ENCODE peak calls at places on chromosome 22, in ten cellular contexts. D is activated CD8-positive, alpha-beta T cell treated with anti-CD3 and anti-CD28 coated beads, Interleukin-2, amount 10 ng/mL, durations not matched to agents 7 days and 5 days; P is uterus; E is mucosa of descending colon; I is cardiac muscle cell; J is fibroblast of pulmonary artery; A is NCI-H510A; T is hepatic stellate cell; N is HT1080; C is NCI-H345. X is an unnamed sample.
A peak's percentile ranks its signal among the peaks of the same experiment; 100 is the strongest.

GRCh38 chr22:40123387-40123786 is 54.3 kb upstream of the TNRC6B start:
- DNase-seq in D (no peak), P (no peak), E (no peak), I (peak; percentile 75), J (peak; percentile 36), A (no peak), T (peak; percentile 24), N (no peak), C (no peak), X (no peak)

GRCh38 chr22:35678836-35679235 is 30.6 kb downstream of the APOL6 start:
- DNase-seq in D (no peak), P (no peak), E (no peak), I (no peak), J (no peak), A (no peak), T (no peak), N (peak; percentile 43), C (no peak), X (no peak)

GRCh38 chr22:31611065-31611760 is 50.8 kb downstream of the PISD start:
- DNase-seq in D (no peak), P (no peak), E (no peak), I (peak; percentile 70), J (peak; percentile 60), A (no peak), T (no peak), N (no peak), C (no peak), X (no peak)

GRCh38 chr22:20781272-20781990 is 7.5 kb downstream of the SERPIND1 start:
- DNase-seq in D (no peak), P (no peak), E (no peak), I (peak; percentile 30), J (peak; percentile 30), A (no peak), T (no peak), N (no peak), C (no peak), X (no peak)

GRCh38 chr22:19518568-19519030 is 5.6 kb downstream of the CLDN5 start:
- DNase-seq in D (no peak), P (no peak), E (no peak), I (no peak), J (no peak), A (no peak), T (no peak), N (no peak), C (no peak), X (no peak)

GRCh38 chr22:23119492-23120414 is 22.0 kb downstream of the RSPH14 start:
- DNase-seq in D (peak; percentile 57), P (no peak), E (no peak), I (no peak), J (no peak), A (no peak), T (no peak), N (peak; percentile 46), C (no peak), X (peak; percentile 63)

GRCh38 chr22:46894081-46894671 is 131.7 kb downstream of the TBC1D22A start:
- DNase-seq in D (no peak), P (no peak), E (no peak), I (no peak), J (no peak), A (no peak), T (peak; percentile 12), N (no peak), C (no peak), X (no peak)

GRCh38 chr22:29197096-29197495 is 8.6 kb upstream of the EMID1 start:
- DNase-seq in D (no peak), P (no peak), E (no peak), I (no peak), J (no peak), A (no peak), T (no peak), N (no peak), C (no peak), X (no peak)

GRCh38 chr22:36954251-36955014 is 41.0 kb downstream of the CSF2RB start:
- DNase-seq in D (no peak), P (no peak), E (no peak), I (peak; percentile 14), J (no peak), A (no peak), T (no peak), N (no peak), C (no peak), X (no peak)

GRCh38 chr22:26564672-26565071 is 25.3 kb downstream of the TPST2 start:
- DNase-seq in D (no peak), P (no peak), E (no peak), I (no peak), J (no peak), A (no peak), T (no peak), N (no peak), C (no peak), X (no peak)

GRCh38 chr22:40057652-40058051 is 62.9 kb downstream of the FAM83F start:
- DNase-seq in D (no peak), P (no peak), E (no peak), I (no peak), J (no peak), A (no peak), T (no peak), N (no peak), C (no peak), X (no peak)

GRCh38 chr22:47000888-47001287 is 238.4 kb downstream of the TBC1D22A start:
- DNase-seq in D (no peak), P (no peak), E (no peak), I (no peak), J (no peak), A (no peak), T (no peak), N (no peak), C (no peak), X (no peak)

GRCh38 chr22:23180893-23181762 is 819 bp downstream of the BCR start:
- DNase-seq in D (peak; percentile 49), P (no peak), E (peak; percentile 56), I (no peak), J (no peak), A (no peak), T (no peak), N (no peak), C (no peak), X (peak; percentile 40)

X was measured in DND-41.